ENCODE peak calls at places on chromosomes 1 and 21, in seven cellular contexts. A is NCI-H345; N is T-helper 2 cell; Q is activated CD8-positive, alpha-beta memory T cell treated with anti-CD3 and anti-CD28 coated beads, Interleukin-2, amount 50 U/mL, for 48 hours; K is activated effector memory CD4-positive, alpha-beta T cell treated with Interleukin-2 at 50 U/mL for 16 hours; G is HFF-Myc; W is skeletal muscle cell. M is an unnamed sample.

GRCh38 chr1:231170875-231171274 is 9.0 kb downstream of the TRIM67 start:
- DNase-seq in A (no peak), N (no peak), Q (no peak), K (no peak), G (no peak), W (no peak), M (no peak)

GRCh38 chr21:38303300-38303699 is 46.5 kb downstream of the KCNJ15 start:
- DNase-seq in A (no peak), N (no peak), Q (no peak), K (no peak), G (no peak), W (peak), M (no peak)

GRCh38 chr1:97925982-97926708 is 5.3 kb upstream of the DPYD start:
- DNase-seq in A (no peak), N (no peak), Q (no peak), K (no peak), G (no peak), W (no peak), M (no peak)

GRCh38 chr1:244835276-244836134 is at the start of gene COX20:
- DNase-seq in A (peak), N (peak), Q (peak), K (peak), G (peak), W (peak), M (no peak)

GRCh38 chr1:179120736-179121135 is 38.9 kb downstream of the TOR3A start:
- DNase-seq in A (no peak), N (no peak), Q (no peak), K (no peak), G (no peak), W (no peak), M (no peak)

GRCh38 chr1:209045326-209046057 is 538.0 kb upstream of the CAMK1G start:
- DNase-seq in A (no peak), N (no peak), Q (no peak), K (no peak), G (no peak), W (no peak), M (no peak)

GRCh38 chr1:201947697-201948008 is 1.3 kb upstream of the LMOD1 start:
- DNase-seq in A (no peak), N (no peak), Q (no peak), K (no peak), G (no peak), W (no peak), M (no peak)

GRCh38 chr1:38776466-38776865 is 83.1 kb downstream of the RRAGC start:
- DNase-seq in A (no peak), N (no peak), Q (no peak), K (no peak), G (no peak), W (no peak), M (no peak)

GRCh38 chr1:195754874-195755273 is 853.4 kb downstream of the KCNT2 start:
- DNase-seq in A (no peak), N (no peak), Q (no peak), K (no peak), G (no peak), W (no peak), M (no peak)